ENCODE peak calls at places on chromosomes 13 and 19, in five cellular contexts. G, T, I, B and K are unnamed samples.

GRCh38 chr19:10417598-10418280 is 2.6 kb upstream of the PDE4A start:
- DNase-seq in T (no peak), B (no peak), I (no peak), G (no peak), K (no peak)

GRCh38 chr13:62779146-62779545 is 1363.5 kb upstream of the PCDH20 start:
- DNase-seq in T (no peak), I (no peak), G (no peak), B (no peak), K (no peak)

GRCh38 chr13:98879965-98880364 is 97.9 kb downstream of the DOCK9 start:
- DNase-seq in I (no peak), G (no peak), T (no peak), B (no peak), K (no peak)

GRCh38 chr19:11296264-11296663 is 304 bp downstream of the TSPAN16 start:
- DNase-seq in I (peak; percentile 65), T (no peak), G (no peak), B (no peak), K (no peak)

GRCh38 chr13:20159646-20160345 is 1.1 kb downstream of the GJA3 start:
- DNase-seq in B (no peak), I (no peak), G (no peak), T (peak; percentile 21), K (no peak)

GRCh38 chr13:76967031-76967430 is 18.7 kb downstream of the ACOD1 start:
- DNase-seq in B (no peak), T (no peak), G (no peak), I (no peak), K (no peak)

GRCh38 chr19:39327990-39328705 is 7.5 kb upstream of the LRFN1 start:
- DNase-seq in B (peak; percentile 87), G (peak; percentile 82), I (peak; percentile 77), T (peak; percentile 65), K (peak; percentile 84)

GRCh38 chr13:74070065-74070464 is 64.1 kb downstream of the KLF12 start:
- DNase-seq in G (no peak), T (no peak), B (no peak), I (no peak), K (no peak)

GRCh38 chr19:13002389-13002898 is 7.2 kb downstream of the NFIX start:
- DNase-seq in I (no peak), B (no peak), T (no peak), G (peak; percentile 55), K (no peak)

GRCh38 chr13:44320611-44321010 is 53.0 kb upstream of the SERP2 start:
- DNase-seq in G (no peak), B (no peak), T (no peak), I (no peak), K (no peak)

GRCh38 chr13:29676535-29676934 is 81.0 kb upstream of the SLC7A1 start:
- DNase-seq in T (peak; percentile 9), B (no peak), I (peak; percentile 57), G (no peak), K (no peak)

GRCh38 chr13:111216166-111216960 is 101.3 kb downstream of the ARHGEF7 start:
- DNase-seq in G (no peak), I (peak; percentile 31), B (no peak), T (peak; percentile 43), K (peak; percentile 73)

GRCh38 chr13:23754506-23754905 is 134.7 kb downstream of the MIPEP start:
- DNase-seq in G (no peak), T (no peak), B (no peak), I (peak; percentile 37), K (no peak)

GRCh38 chr19:50921391-50922315 is 10.5 kb upstream of the KLK4 start:
- DNase-seq in T (no peak), I (peak; percentile 42), B (no peak), G (no peak), K (no peak)
- H3K4me3 ChIP-seq in T (no peak overlapping the region), I (no peak overlapping the region), B (no peak overlapping the region), G (no peak overlapping the region), K (no peak overlapping the region)

DNA sequence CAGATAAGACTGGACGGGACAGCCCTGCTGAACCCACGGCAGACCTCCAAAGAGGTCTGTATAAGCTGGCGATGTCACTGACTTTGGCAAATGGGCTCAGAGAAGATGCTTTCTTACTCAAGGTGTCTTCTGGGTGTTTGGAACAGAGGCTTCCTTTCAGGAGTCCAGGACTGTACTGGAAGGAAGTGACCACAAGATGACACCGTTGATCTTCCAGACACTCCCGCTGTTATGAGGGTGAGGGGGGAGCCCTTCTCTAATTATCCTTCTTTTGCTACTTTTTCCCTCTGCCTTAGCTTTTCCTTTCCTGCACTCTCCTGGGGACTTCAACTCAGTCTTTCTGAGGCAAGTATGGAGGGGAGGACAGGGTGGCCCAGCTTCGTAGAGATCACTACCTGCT is 65.2 kb upstream of the ZNF599 start:
- DNase-seq in T (no peak), B (no peak), G (no peak), I (no peak), K (peak; percentile 41)
- TF ChIP-seq CTCF in T (peak; percentile 9), B (no peak), G (no peak), I (no peak), K (peak; percentile 89)

GRCh38 chr13:50081899-50082425 is 66.7 kb downstream of the KCNRG start:
- DNase-seq in I (peak; percentile 99), T (peak; percentile 99), G (peak; percentile 97), B (peak; percentile 98), K (peak; percentile 94)

GRCh38 chr13:50082426-50083283 is 67.4 kb downstream of the KCNRG start:
- DNase-seq in I (peak; percentile 67), T (peak; percentile 82), B (peak; percentile 88), G (peak; percentile 48), K (peak; percentile 76)

GRCh38 chr13:50081106-50081898 is 66.1 kb downstream of the KCNRG start:
- DNase-seq in B (peak; percentile 79), I (no peak), T (peak; percentile 39), G (peak; percentile 41), K (peak; percentile 51)

GRCh38 chr13:50080856-50081105 is 65.5 kb downstream of the KCNRG start:
- DNase-seq in T (peak; percentile 54), I (peak; percentile 57), B (no peak), G (no peak), K (no peak)

GRCh38 chr13:50085063-50085462 is 69.8 kb downstream of the KCNRG start:
- DNase-seq in I (peak; percentile 79), B (no peak), T (peak; percentile 70), G (no peak), K (no peak)
- H3K4me3 ChIP-seq in I (peak overlapping the region; percentile 42), B (peak overlapping the region; percentile 24), T (peak overlapping the region; percentile 6), G (peak overlapping the region; percentile 33), K (no peak overlapping the region)

GRCh38 chr19:45553464-45553863 is 31.1 kb downstream of the OPA3 start:
- DNase-seq in G (no peak), T (no peak), B (no peak), I (no peak), K (no peak)
- TF ChIP-seq CTCF in G (no peak), T (no peak), B (no peak), I (no peak), K (no peak)

DNA sequence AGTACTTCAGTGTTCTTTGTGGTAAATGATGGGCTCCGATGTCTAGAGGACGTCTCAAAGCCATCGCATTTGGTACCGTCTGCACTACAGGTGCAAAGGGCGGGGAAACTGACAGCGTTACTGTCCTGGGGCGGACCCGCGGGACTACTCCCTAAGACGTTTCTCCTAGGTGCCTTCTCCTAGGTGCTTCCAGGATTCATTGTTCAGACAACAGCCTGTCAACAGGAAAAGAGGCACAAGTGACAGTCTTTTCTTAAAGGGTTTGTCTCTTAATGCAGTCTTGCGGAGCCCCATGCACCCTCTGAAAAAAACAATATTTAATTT is 1.4 kb downstream of the SERTM1 start:
- DNase-seq in I (no peak), G (no peak), T (no peak), B (no peak), K (no peak)
- H3K4me3 ChIP-seq in I (no peak overlapping the region), G (no peak overlapping the region), T (no peak overlapping the region), B (no peak overlapping the region), K (no peak overlapping the region)

DNA sequence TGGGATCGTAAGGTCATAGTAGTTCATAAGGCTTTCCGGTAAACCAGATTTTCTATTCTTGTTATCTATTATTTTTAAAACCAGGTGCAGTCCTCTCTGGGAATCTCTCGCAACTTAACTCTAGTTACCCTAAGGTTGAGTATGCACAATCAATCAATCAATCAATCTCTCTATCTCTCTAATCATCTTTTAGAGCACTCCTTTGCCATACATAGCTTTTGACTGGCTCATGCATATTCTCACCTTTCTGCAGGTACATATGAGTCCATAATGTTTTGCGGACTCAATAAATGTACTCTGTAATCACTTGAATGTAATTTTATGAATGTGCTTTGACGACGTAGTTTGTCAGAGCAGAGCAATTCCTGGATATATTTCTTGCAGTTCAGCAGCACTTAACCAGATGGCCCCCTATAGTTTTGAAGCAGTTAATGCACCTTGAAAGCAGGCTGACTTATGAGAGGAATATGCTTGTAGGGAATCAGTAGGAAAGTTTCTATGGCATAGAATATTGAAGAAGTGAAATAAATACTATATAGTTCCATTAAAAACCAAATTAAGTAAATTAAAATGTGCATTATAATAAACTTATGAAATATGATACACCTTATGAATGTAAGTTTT is 524.7 kb downstream of the GPC5 start:
- DNase-seq in B (no peak), G (no peak), I (no peak), T (no peak), K (peak; percentile 43)
- TF ChIP-seq CTCF in B (no peak), G (peak; percentile 27), I (no peak), T (peak; percentile 8), K (peak; percentile 66)

DNA sequence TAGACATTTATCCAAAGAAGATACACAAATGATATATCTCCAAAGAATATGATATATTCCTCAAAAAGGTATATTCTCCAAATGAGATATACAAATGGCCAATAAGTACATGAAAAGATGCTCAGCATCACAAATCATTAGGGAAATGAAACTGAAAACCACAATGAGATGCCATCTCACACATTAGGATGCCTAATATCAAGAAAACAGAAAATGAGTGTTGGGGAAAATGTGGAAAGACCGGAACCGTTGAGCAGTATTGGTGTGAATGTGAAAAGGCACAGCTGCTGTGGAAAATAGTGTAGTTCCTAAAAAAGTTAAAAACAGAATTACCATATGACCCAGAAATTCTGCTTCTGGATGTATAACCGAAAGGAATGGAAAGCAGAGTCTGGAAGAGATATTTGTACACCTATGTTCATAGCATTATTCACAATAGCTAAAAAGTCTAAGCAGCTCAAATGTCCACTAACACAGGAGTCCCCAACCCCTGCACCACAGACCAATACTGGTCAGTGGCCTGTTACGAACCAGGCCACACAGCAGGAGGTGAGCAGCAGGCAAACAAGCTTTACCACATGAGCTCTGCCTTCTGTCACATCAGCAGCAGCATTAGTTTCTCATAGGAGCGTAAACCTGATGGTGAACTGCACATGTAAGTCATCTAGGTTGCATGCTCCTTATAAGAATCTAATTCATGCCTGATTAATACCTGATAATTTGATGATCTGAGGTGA is 291.9 kb downstream of the PCDH20 start:
- DNase-seq in T (no peak), I (no peak), G (no peak), B (no peak), K (peak; percentile 21)
- H3K4me3 ChIP-seq in T (no peak overlapping the region), I (no peak overlapping the region), G (no peak overlapping the region), B (no peak overlapping the region), K (no peak overlapping the region)

GRCh38 chr13:93646247-93646646 is 419.6 kb downstream of the GPC6 start:
- DNase-seq in B (no peak), G (no peak), T (no peak), I (peak; percentile 87), K (no peak)
- TF ChIP-seq CTCF in B (no peak), G (no peak), T (no peak), I (no peak), K (no peak)

GRCh38 chr19:49689133-49690072 is at the start of gene ADM5:
- DNase-seq in G (peak; percentile 50), B (no peak), I (no peak), T (no peak), K (peak; percentile 86)
- H3K4me3 ChIP-seq in G (peak within 1 kb of the TSS; percentile 67), B (peak within 1 kb of the TSS; percentile 23), I (peak within 1 kb of the TSS; percentile 74), T (peak within 1 kb of the TSS; percentile 53), K (peak within 1 kb of the TSS; percentile 55)